ENCODE peak calls at places on chromosomes 7 and 10, in six cellular contexts. J is mucosa of descending colon, O is kidney, A is cardiac muscle cell, K is A549, C is uterus. R is an unnamed sample.
A peak's percentile ranks its signal among the peaks of the same experiment; 100 is the strongest.

GRCh38 chr10:27242951-27243551 is 2.5 kb upstream of the ACBD5 start:
- DNase-seq in J (peak; percentile 74), O (no peak), A (peak; percentile 41), K (peak; percentile 30), C (peak; percentile 46), R (no peak)

GRCh38 chr10:70958396-70958795 is 70.0 kb upstream of the PCBD1 start:
- DNase-seq in J (no peak), O (peak; percentile 7), A (no peak), K (no peak), C (no peak), R (no peak)

GRCh38 chr10:69004821-69005220 is 16.2 kb downstream of the KIFBP start:
- DNase-seq in J (no peak), O (no peak), A (no peak), K (peak; percentile 35), C (no peak), R (no peak)

GRCh38 chr7:2808891-2809660 is 35.0 kb downstream of the GNA12 start:
- DNase-seq in J (no peak), O (no peak), A (no peak), K (no peak), C (no peak), R (no peak)

GRCh38 chr7:21198929-21199328 is 229.0 kb upstream of the SP4 start:
- DNase-seq in J (no peak), O (no peak), A (no peak), K (no peak), C (no peak), R (no peak)

GRCh38 chr10:29424017-29424416 is 135.1 kb downstream of the LYZL1 start:
- DNase-seq in J (no peak), O (no peak), A (no peak), K (no peak), C (no peak), R (no peak)

GRCh38 chr7:5553298-5553877 is 129.8 kb upstream of the TNRC18 start:
- DNase-seq in J (peak; percentile 78), O (no peak), A (peak; percentile 53), K (no peak), C (no peak), R (peak; percentile 57)

GRCh38 chr7:131383417-131383816 is 55.7 kb downstream of the MKLN1 start:
- DNase-seq in J (no peak), O (no peak), A (no peak), K (no peak), C (no peak), R (no peak)

GRCh38 chr7:112985377-112985987 is 101.1 kb downstream of the GPR85 start:
- DNase-seq in J (no peak), O (no peak), A (peak; percentile 68), K (no peak), C (no peak), R (no peak)

GRCh38 chr10:86317949-86318725 is 48.5 kb downstream of the GRID1 start:
- DNase-seq in J (no peak), O (no peak), A (no peak), K (no peak), C (no peak), R (no peak)

GRCh38 chr7:12749746-12750145 is 62.3 kb downstream of the ARL4A start:
- DNase-seq in J (no peak), O (no peak), A (no peak), K (no peak), C (no peak), R (no peak)

GRCh38 chr10:69839696-69840345 is 38.1 kb downstream of the COL13A1 start:
- DNase-seq in J (no peak), O (no peak), A (peak; percentile 49), K (no peak), C (no peak), R (peak; percentile 95)

GRCh38 chr7:27180431-27181175 is 4.4 kb downstream of the HOXA11 start:
- DNase-seq in J (peak; percentile 55), O (peak; percentile 66), A (no peak), K (no peak), C (peak; percentile 24), R (peak; percentile 86)

GRCh38 chr10:12608761-12609160 is 259.4 kb downstream of the CAMK1D start:
- DNase-seq in J (no peak), O (no peak), A (no peak), K (no peak), C (no peak), R (peak; percentile 34)

GRCh38 chr7:1210979-1211608 is 21.6 kb upstream of the UNCX start:
- DNase-seq in J (no peak), O (peak; percentile 73), A (no peak), K (no peak), C (no peak), R (peak; percentile 52)

GRCh38 chr7:27242580-27243339 is at the start of gene EVX1:
- DNase-seq in J (no peak), O (no peak), A (no peak), K (no peak), C (no peak), R (peak; percentile 91)

GRCh38 chr10:3397231-3397630 is 224.6 kb upstream of the PITRM1 start:
- DNase-seq in J (no peak), O (no peak), A (no peak), K (peak; percentile 10), C (no peak), R (peak; percentile 87)

GRCh38 chr10:3398825-3399646 is 226.5 kb upstream of the PITRM1 start:
- DNase-seq in J (no peak), O (peak; percentile 45), A (no peak), K (no peak), C (no peak), R (no peak)

GRCh38 chr10:3396116-3396515 is 223.5 kb upstream of the PITRM1 start:
- DNase-seq in J (no peak), O (peak; percentile 30), A (no peak), K (no peak), C (no peak), R (peak; percentile 36)

GRCh38 chr10:3399756-3400155 is 227.2 kb upstream of the PITRM1 start:
- DNase-seq in J (no peak), O (no peak), A (no peak), K (no peak), C (no peak), R (no peak)

GRCh38 chr10:3397846-3398245 is 225.3 kb upstream of the PITRM1 start:
- DNase-seq in J (no peak), O (peak; percentile 57), A (no peak), K (no peak), C (no peak), R (no peak)
- H3K4me1 ChIP-seq in J (no peaks in the 10 kb centered on the region), O (peaks cover 6% of the 10 kb centered on the region), A (no peaks in the 10 kb centered on the region), K (peaks cover 7% of the 10 kb centered on the region), C (no peaks in the 10 kb centered on the region), R (peaks cover 14% of the 10 kb centered on the region)

DNA sequence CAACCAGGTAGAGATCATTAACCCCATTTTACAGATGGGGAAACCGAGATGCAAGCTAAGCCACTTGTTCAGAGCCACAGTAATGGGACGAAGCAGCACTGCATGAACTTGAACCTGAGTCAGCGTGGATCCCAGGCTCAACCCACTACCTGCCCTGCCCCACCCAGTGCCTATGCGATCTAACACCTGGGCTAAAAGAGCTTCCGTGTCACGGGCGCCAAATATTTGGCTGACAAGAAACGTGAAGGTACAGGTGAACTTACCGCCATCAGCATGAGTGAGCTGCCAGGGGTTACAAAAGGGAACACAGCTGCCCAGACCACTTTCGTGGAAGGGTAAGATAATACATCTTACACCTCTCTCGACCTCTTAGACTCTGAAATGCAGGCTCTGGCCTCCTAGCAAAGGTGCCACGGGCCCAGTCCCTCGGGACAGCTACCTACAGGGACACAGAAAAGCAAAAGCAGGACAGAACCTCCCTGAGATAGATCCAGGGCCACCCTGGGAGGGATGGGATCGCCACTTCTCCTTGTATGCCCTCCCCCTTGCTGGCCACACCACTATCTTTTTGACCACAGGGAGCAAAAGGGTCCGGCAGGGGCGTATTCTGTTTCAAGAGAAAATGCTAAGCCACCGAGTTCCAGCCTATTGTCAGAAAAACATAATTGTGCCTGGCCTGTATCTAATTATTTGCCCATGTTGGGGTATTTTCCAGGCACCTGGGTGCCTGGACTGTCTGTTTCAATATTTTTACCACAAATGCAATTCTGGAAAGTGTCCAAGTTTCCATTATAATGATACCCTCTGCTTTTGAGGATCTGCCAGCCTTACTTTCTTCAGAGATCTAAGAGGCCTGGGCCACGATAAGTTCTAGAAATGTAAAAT is 6.4 kb downstream of the CHST15 start:
- DNase-seq in J (no peak), O (no peak), A (no peak), K (no peak), C (no peak), R (no peak)
- H3K4me1 ChIP-seq in J (peaks cover 10% of the 10 kb centered on the region), O (peaks cover 14% of the 10 kb centered on the region), A (no peaks in the 10 kb centered on the region), K (peaks cover 9% of the 10 kb centered on the region), C (no peaks in the 10 kb centered on the region), R (peaks cover 15% of the 10 kb centered on the region)

GRCh38 chr10:79152423-79152817 is 83.7 kb downstream of the ZMIZ1 start:
- DNase-seq in J (no peak), O (no peak), A (no peak), K (no peak), C (no peak), R (no peak)
- H3K4me1 ChIP-seq in J (peaks cover 44% of the 10 kb centered on the region), O (peaks cover 83% of the 10 kb centered on the region), A (peaks cover 37% of the 10 kb centered on the region), K (peaks cover 99% of the 10 kb centered on the region), C (peaks cover 20% of the 10 kb centered on the region), R (peaks cover 84% of the 10 kb centered on the region)

DNA sequence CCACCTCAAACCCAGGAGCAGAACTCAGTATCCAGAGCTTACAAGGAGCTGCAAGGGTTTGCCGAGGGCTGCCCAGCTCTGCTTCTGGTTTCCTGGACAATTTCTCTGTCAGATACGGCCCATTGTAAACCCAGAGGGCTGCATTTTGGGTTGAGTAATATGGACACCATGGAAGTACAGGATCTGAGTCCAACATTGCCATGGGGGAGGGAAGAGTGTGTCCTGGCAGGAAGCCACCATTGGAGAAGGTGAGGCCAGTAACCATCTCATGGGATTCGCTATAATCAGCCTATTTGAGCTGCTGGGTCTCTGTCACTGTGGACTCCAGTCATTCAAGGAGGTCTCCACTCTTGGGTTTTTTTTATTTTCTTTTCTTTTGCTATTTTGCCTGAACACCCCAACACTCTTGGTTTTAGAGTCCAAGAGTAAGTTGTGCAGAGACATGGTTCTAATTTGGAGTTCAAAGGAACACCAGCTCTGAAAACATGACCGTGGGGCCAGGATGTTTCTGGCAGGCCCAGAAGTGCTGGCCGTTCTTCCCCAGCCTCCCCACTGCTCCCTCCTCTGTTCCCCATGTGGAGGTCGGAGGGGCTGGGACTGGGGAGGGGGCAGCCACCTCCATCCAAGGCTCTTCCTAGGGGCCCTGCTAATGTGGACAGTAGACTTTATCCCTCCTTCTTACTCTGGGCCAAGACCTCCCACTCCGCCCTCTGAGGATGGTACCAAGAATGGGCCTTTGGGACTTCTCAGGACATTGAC is 46.2 kb downstream of the CHST3 start:
- DNase-seq in J (no peak), O (no peak), A (no peak), K (no peak), C (peak; percentile 64), R (peak; percentile 3)
- H3K4me1 ChIP-seq in J (no peaks in the 10 kb centered on the region), O (peaks cover 20% of the 10 kb centered on the region), A (peaks cover 6% of the 10 kb centered on the region), K (peaks cover 9% of the 10 kb centered on the region), C (peaks cover 36% of the 10 kb centered on the region), R (peaks cover 21% of the 10 kb centered on the region)